ENCODE peak calls at places on chromosomes 3 and 15, in four cellular contexts. R, B, Q and I are unnamed samples.

GRCh38 chr15:47460775-47461174 is 256.5 kb upstream of the SEMA6D start:
- DNase-seq in R (no peak), B (no peak), Q (no peak), I (no peak)

GRCh38 chr3:55185380-55185779 is 257.5 kb upstream of the LRTM1 start:
- DNase-seq in R (no peak), B (no peak), Q (no peak), I (no peak)

GRCh38 chr3:107767897-107768605 is 245.3 kb downstream of the BBX start:
- DNase-seq in R (no peak), B (no peak), Q (no peak), I (no peak)

GRCh38 chr3:12405432-12406272 is 78.6 kb upstream of the TSEN2 start:
- DNase-seq in R (peak; percentile 90), B (peak; percentile 99), Q (peak; percentile 45), I (no peak)

GRCh38 chr3:159536876-159537275 is 451.8 kb upstream of the IL12A start:
- DNase-seq in R (no peak), B (no peak), Q (no peak), I (no peak)

GRCh38 chr3:175336406-175337133 is 477.4 kb downstream of the NAALADL2 start:
- DNase-seq in R (no peak), B (no peak), Q (no peak), I (no peak)

GRCh38 chr3:64830681-64831080 is 142.9 kb upstream of the ADAMTS9 start:
- DNase-seq in R (no peak), B (no peak), Q (no peak), I (no peak)

GRCh38 chr15:72312605-72313447 is 7.1 kb downstream of the CELF6 start:
- DNase-seq in R (peak; percentile 82), B (peak; percentile 65), Q (peak; percentile 74), I (peak; percentile 80)

GRCh38 chr3:127226946-127227842 is 34.3 kb downstream of the PRR23E start:
- DNase-seq in R (peak; percentile 4), B (peak; percentile 7), Q (peak; percentile 16), I (peak; percentile 45)

GRCh38 chr3:190718691-190719090 is 143.8 kb downstream of the GMNC start:
- DNase-seq in R (no peak), B (no peak), Q (no peak), I (no peak)

GRCh38 chr3:113626513-113627371 is 69.7 kb downstream of the USF3 start:
- DNase-seq in R (peak; percentile 82), B (peak; percentile 61), Q (peak; percentile 36), I (peak; percentile 76)

GRCh38 chr3:117219296-117219695 is 509.7 kb downstream of the TUSC7 start:
- DNase-seq in R (no peak), B (no peak), Q (no peak), I (no peak)

GRCh38 chr3:159616234-159616825 is 372.3 kb upstream of the IL12A start:
- DNase-seq in R (peak; percentile 67), B (no peak), Q (no peak), I (peak; percentile 59)

GRCh38 chr3:144692488-144692887 is 720.9 kb downstream of the DIPK2A start:
- DNase-seq in R (no peak), B (no peak), Q (no peak), I (no peak)

GRCh38 chr3:185823280-185824044 is 1.4 kb downstream of the IGF2BP2 start:
- DNase-seq in R (no peak), B (no peak), Q (peak; percentile 62), I (peak; percentile 51)

GRCh38 chr15:74374648-74375302 is 7.3 kb upstream of the CYP11A1 start:
- DNase-seq in R (no peak), B (no peak), Q (peak; percentile 68), I (peak; percentile 88)

GRCh38 chr3:141477224-141477623 is 9.6 kb upstream of the RASA2 start:
- DNase-seq in R (peak; percentile 75), B (peak; percentile 20), Q (no peak), I (no peak)

GRCh38 chr15:87816811-87817210 is 439.7 kb downstream of the NTRK3 start:
- DNase-seq in R (peak; percentile 75), B (no peak), Q (no peak), I (no peak)

GRCh38 chr3:11307830-11308432 is 35.7 kb downstream of the ATG7 start:
- DNase-seq in R (no peak), B (no peak), Q (no peak), I (no peak)
- TF ChIP-seq NR3C1 in R (no peak), B (no peak), Q (no peak), I (no peak)

DNA sequence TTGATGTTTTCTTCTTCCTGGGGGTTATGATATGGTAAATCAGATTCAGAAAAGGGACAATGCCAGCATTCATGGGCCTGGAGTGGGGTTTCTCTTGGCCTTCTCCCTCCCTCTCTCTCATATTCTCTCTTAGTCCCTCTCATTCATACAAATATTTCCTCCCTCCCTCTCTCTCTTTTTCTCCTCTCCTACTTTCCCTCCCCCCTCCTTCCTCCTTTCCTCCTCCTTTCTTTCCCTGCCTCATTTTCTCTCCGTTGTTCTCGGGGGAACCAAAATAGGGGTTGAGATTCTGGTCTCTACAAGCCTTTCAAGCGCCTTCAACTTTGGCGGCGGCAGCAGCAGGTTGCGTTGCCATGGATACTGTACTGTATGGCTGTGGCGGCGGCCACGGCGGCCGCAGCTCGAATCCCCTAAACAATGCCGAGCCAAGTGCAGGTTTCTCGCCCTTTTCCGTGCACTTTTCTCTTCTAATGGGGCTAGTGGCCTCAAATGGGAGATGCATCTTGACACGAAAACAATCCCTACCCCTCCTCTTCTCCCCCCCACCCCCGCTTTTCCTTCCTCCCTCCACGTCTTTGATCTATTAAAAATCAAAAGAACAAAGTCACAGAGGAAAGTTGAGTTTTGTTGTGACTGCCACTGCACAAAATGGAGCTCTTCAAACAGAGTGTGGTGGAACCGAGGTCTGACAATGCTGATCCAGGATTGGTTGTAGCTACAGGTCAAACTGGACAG is 45.2 kb downstream of the ZIC4 start:
- DNase-seq in R (no peak), B (no peak), Q (no peak), I (peak; percentile 57)
- TF ChIP-seq NR3C1 in R (no peak), B (no peak), Q (no peak), I (no peak)

GRCh38 chr15:51751687-51752683 is 588 bp downstream of the TMOD2 start:
- DNase-seq in R (peak; percentile 39), B (no peak), Q (peak; percentile 43), I (peak; percentile 42)

GRCh38 chr15:51752918-51753317 is 1.5 kb downstream of the TMOD2 start:
- DNase-seq in R (no peak), B (no peak), Q (no peak), I (no peak)

GRCh38 chr15:51750186-51750585 is 1.2 kb upstream of the TMOD2 start:
- DNase-seq in R (no peak), B (no peak), Q (no peak), I (no peak)

GRCh38 chr15:51749307-51749706 is 2.1 kb upstream of the TMOD2 start:
- DNase-seq in R (no peak), B (no peak), Q (no peak), I (no peak)

DNA sequence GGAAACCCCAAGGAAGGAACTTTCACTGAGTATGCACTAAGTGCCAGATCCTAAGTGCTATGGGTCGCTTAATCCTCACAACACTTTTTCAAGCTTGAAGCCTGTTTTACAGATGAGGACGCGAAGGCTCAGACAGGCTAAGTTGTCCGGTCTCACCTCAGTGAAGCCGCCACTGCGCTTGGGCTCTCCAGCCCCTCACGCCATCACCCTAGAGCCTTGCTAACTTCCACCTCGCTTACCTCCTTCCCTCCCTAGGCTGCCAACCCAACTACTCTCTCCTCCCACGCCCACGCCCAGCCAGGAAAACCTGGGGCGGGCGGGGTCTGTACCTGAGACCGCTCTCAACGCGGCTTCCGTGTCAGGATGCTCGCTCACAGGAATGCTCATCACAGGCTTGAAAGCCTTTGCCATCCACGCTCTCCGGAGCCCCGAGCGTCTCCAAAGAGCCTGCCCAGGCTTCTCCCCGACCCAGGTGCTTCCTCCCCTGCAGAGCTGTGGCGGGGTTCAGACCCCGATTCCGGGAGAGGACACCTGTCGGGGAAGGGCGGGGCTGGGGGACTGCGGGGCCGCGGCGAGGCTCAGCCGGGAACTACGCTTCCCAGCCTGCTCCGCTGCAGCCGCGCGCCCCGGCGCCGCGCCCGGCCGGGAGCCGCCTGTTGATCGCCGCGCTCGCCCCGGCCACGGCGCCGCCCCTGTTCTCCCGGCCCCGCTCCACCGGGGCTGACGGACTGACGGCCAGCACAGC is at the start of gene TMOD2:
- DNase-seq in R (peak; percentile 34), B (no peak), Q (peak; percentile 73), I (peak; percentile 76)
- TF ChIP-seq NR3C1 in R (no peak), B (no peak), Q (no peak), I (no peak)

GRCh38 chr15:69755571-69756310 is 303.1 kb downstream of the RPLP1 start:
- DNase-seq in R (no peak), B (no peak), Q (no peak), I (no peak)
- TF ChIP-seq NR3C1 in R (no peak), B (no peak), Q (no peak), I (no peak)

GRCh38 chr3:8903191-8903590 is 60.1 kb downstream of the RAD18 start:
- DNase-seq in R (no peak), B (no peak), Q (no peak), I (no peak)
- TF ChIP-seq NR3C1 in R (no peak), B (no peak), Q (no peak), I (no peak)

GRCh38 chr3:120153294-120153693 is 59.0 kb upstream of the GSK3B start:
- DNase-seq in R (no peak), B (no peak), Q (no peak), I (no peak)
- TF ChIP-seq NR3C1 in R (no peak), B (no peak), Q (no peak), I (no peak)

GRCh38 chr15:75733761-75734651 is 21.4 kb upstream of the CSPG4 start:
- DNase-seq in R (no peak), B (no peak), Q (no peak), I (no peak)

GRCh38 chr15:75732809-75733451 is 20.3 kb upstream of the CSPG4 start:
- DNase-seq in R (peak; percentile 82), B (peak; percentile 50), Q (peak; percentile 69), I (peak; percentile 92)

GRCh38 chr15:75732206-75732808 is 19.7 kb upstream of the CSPG4 start:
- DNase-seq in R (no peak), B (no peak), Q (no peak), I (no peak)

GRCh38 chr15:75729304-75730069 is 16.8 kb upstream of the CSPG4 start:
- DNase-seq in R (no peak), B (no peak), Q (no peak), I (no peak)

DNA sequence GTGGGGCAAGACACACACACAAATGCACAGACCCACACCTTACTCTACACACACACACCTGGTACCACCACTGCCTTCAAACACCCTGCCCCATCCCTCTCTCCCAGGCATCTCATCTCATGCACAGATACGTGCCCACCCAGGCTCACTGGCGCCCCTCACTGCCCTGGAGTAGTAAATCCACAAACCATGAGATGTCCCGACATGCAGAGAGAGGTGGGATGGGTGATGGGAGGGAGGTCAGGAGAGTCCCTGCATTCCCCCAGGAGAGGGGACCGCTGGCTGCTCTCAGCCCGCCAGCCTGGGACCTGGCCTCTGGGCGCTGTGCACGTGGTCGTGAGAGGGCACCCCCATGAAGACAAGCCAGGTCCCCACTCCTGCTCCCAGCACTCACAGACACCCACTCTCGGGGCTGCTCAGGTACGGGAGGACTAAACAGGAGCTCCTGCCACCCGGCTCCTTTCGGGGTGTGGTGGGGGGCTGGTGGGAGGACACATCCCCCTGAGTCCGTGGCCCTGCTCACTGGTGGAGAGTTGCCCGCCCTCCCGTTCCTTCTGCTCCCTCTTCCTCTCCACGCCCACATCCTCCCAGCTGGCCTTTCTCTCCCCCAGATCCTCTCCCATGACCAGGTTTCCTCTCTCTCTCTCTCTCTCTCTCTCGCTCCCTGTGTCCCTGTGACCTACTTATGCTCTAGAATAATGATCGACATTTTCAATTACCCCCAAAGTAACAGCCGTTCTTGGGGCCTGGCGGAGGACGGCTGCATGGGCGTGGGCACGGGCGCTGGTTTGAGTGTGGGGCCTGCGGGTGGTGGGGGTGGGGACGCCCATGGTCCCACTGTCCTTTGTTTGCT is 18.8 kb upstream of the CSPG4 start:
- DNase-seq in R (no peak), B (no peak), Q (no peak), I (peak; percentile 40)
- TF ChIP-seq NR3C1 in R (no peak), B (no peak), Q (no peak), I (no peak)

GRCh38 chr3:29282431-29283296 is 1.8 kb downstream of the RBMS3 start:
- DNase-seq in R (peak; percentile 33), B (no peak), Q (no peak), I (no peak)
- TF ChIP-seq NR3C1 in R (no peak), B (no peak), Q (no peak), I (no peak)